ENCODE peak calls at places on chromosomes 13 and 19, in eight cellular contexts. K, C, U, I, S, A, W and R are unnamed samples.

GRCh38 chr13:74026753-74027152 is 107.5 kb downstream of the KLF12 start:
- DNase-seq in K (peak), C (peak), U (peak), I (peak), S (no peak), A (no peak), W (no peak), R (no peak)

GRCh38 chr13:78603240-78603947 is at the start of gene POU4F1:
- DNase-seq in K (no peak), C (no peak), U (peak), I (peak), S (peak), A (peak), W (no peak), R (no peak)

GRCh38 chr13:110583178-110583865 is 21.8 kb upstream of the RAB20 start:
- DNase-seq in K (no peak), C (no peak), U (no peak), I (no peak), S (no peak), A (no peak), W (no peak), R (no peak)

GRCh38 chr19:5026706-5027273 is 57.9 kb downstream of the KDM4B start:
- DNase-seq in K (no peak), C (no peak), U (no peak), I (peak), S (no peak), A (no peak), W (no peak), R (no peak)

GRCh38 chr13:40331802-40332201 is 334.6 kb downstream of the FOXO1 start:
- DNase-seq in K (no peak), C (no peak), U (no peak), I (no peak), S (no peak), A (no peak), W (no peak), R (no peak)

GRCh38 chr19:10408511-10409291 is 5.4 kb upstream of the CDC37 start:
- DNase-seq in K (no peak), C (no peak), U (no peak), I (no peak), S (peak), A (no peak), W (no peak), R (no peak)

GRCh38 chr19:35153701-35154534 is 617 bp upstream of the FXYD5 start:
- DNase-seq in K (peak), C (peak), U (peak), I (peak), S (peak), A (no peak), W (peak), R (no peak)

GRCh38 chr13:35848316-35848715 is 282.9 kb downstream of the DCLK1 start:
- DNase-seq in K (no peak), C (no peak), U (no peak), I (no peak), S (no peak), A (no peak), W (no peak), R (no peak)

GRCh38 chr13:50485979-50486935 is 357.2 kb downstream of the DLEU7 start:
- DNase-seq in K (no peak), C (no peak), U (no peak), I (peak), S (no peak), A (no peak), W (no peak), R (no peak)

GRCh38 chr13:99822820-99823219 is 148.7 kb downstream of the ZIC5 start:
- DNase-seq in K (no peak), C (no peak), U (no peak), I (no peak), S (no peak), A (no peak), W (no peak), R (no peak)